ENCODE peak calls at places on chromosomes 4 and X, in four cellular contexts. D is keratinocyte; Q is CD4-positive, alpha-beta T cell; L is pancreas. W is an unnamed sample.

GRCh38 chr4:159757471-159757870 is 654.6 kb downstream of the RAPGEF2 start:
- DNase-seq in D (no peak), Q (no peak), L (no peak), W (no peak)

GRCh38 chrX:149512225-149512885 is 7.2 kb upstream of the IDS start:
- DNase-seq in D (no peak), Q (peak), L (peak), W (peak)

GRCh38 chr4:153643406-153644016 is 40.6 kb upstream of the TLR2 start:
- DNase-seq in D (no peak), Q (no peak), L (no peak), W (no peak)

GRCh38 chrX:149185087-149185486 is 320.0 kb downstream of the IDS start:
- DNase-seq in D (no peak), Q (no peak), L (no peak), W (no peak)

GRCh38 chr4:6875431-6875831 is 34.2 kb upstream of the TBC1D14 start:
- DNase-seq in D (no peak), Q (no peak), L (no peak), W (no peak)

GRCh38 chrX:119008122-119008744 is 33.8 kb downstream of the LONRF3 start:
- DNase-seq in D (no peak), Q (peak), L (no peak), W (peak)

GRCh38 chr4:102535398-102536082 is 34.4 kb downstream of the NFKB1 start:
- DNase-seq in D (peak), Q (no peak), L (no peak), W (no peak)

GRCh38 chr4:54882616-54883015 is 224.9 kb downstream of the KIT start:
- DNase-seq in D (no peak), Q (no peak), L (no peak), W (no peak)

GRCh38 chrX:140918398-140919043 is 83.9 kb upstream of the SPANXB1 start:
- DNase-seq in D (no peak), Q (no peak), L (peak), W (peak)

GRCh38 chr4:139940600-139940999 is 213.4 kb downstream of the MAML3 start:
- DNase-seq in D (no peak), Q (no peak), L (no peak), W (no peak)

GRCh38 chrX:100819534-100819836 is 706 bp upstream of the CSTF2 start:
- DNase-seq in D (no peak), Q (no peak), L (peak), W (no peak)

GRCh38 chr4:139574641-139575040 is 18.6 kb upstream of the SETD7 start:
- DNase-seq in D (no peak), Q (no peak), L (no peak), W (no peak)

GRCh38 chr4:157025898-157026297 is 50.1 kb upstream of the GLRB start:
- DNase-seq in D (no peak), Q (no peak), L (no peak), W (no peak)

GRCh38 chr4:78596111-78596742 is 44.7 kb downstream of the ANXA3 start:
- DNase-seq in D (no peak), Q (no peak), L (no peak), W (no peak)

GRCh38 chrX:133638285-133638684 is 223.0 kb upstream of the GPC4 start:
- DNase-seq in D (no peak), Q (no peak), L (peak), W (no peak)

GRCh38 chr4:13261486-13262257 is 222.5 kb downstream of the RAB28 start:
- DNase-seq in D (no peak), Q (no peak), L (no peak), W (no peak)

GRCh38 chrX:107731831-107732502 is 43.6 kb downstream of the TSC22D3 start:
- DNase-seq in D (no peak), Q (no peak), L (peak), W (peak)
- H3K27ac ChIP-seq in D (no peak), Q (no peak), L (no peak), W (peak)

GRCh38 chr4:85967872-85968271 is 392.0 kb downstream of the MAPK10 start:
- DNase-seq in D (no peak), Q (no peak), L (no peak), W (no peak)
- H3K27ac ChIP-seq in D (no peak), Q (no peak), L (no peak), W (no peak)

DNA sequence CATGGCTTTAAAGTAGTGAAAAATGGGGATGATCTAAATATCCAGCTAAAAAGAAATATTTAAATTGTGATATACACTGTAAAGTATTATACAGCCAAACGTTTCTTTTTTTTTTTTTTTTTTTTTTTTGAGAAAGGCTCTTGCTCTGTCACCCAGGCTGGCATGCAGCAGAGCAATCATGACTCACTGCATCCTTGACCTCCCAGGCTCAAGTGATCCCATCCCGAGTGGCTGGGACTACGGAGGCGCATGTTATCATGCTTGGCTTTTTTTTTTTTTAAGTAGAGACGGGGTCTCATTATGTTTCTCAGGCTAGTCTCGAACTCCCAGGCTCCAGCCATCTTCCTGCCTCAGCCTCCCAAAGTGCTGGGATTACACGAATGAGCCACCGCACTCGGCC is 17.1 kb downstream of the SMIM14 start:
- DNase-seq in D (no peak), Q (no peak), L (peak), W (no peak)
- H3K27ac ChIP-seq in D (no peak), Q (no peak), L (no peak), W (no peak)

DNA sequence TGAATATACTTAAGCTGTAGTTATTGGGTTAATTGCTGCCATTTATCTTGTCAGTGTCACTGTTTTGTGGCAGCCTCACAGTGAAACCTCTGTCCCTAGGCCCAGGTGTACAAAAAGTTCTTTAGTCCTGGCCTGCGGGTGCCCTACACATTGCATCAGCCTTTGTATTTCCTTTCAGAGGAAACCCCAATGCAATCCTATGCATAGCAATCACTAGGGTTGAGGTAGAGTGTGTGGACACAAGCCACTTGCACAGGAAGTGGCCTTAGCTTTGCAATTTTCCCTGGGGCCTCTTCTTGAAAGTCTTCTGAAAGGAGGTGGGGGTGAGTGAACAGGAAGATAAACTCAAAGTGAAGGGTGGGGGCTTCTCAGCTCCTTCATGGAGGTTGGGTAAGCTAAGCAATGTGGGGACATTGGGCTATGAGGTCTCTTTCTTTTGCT is 27.8 kb downstream of the VSIG4 start:
- DNase-seq in D (no peak), Q (no peak), L (no peak), W (no peak)
- H3K27ac ChIP-seq in D (no peak), Q (no peak), L (no peak), W (no peak)

GRCh38 chrX:15335135-15336022 is at the start of gene PIGA:
- DNase-seq in D (peak), Q (peak), L (peak), W (peak)
- H3K27ac ChIP-seq in D (peak), Q (peak), L (peak), W (peak)

W was measured in substantia nigra.